ENCODE peak calls at places on chromosomes 4 and X, in four cellular contexts. A is MCF 10A, O is cardiac fibroblast, F is right cardiac atrium. J is an unnamed sample.

GRCh38 chr4:183639291-183639690 is 19.7 kb downstream of the RWDD4 start:
- DNase-seq in A (no peak), O (no peak), F (no peak), J (no peak)

GRCh38 chr4:17030543-17030942 is 132.1 kb upstream of the LDB2 start:
- DNase-seq in F (no peak), A (peak), O (peak), J (no peak)

GRCh38 chr4:175884048-175884447 is 72.0 kb upstream of the GPM6A start:
- DNase-seq in O (no peak), A (no peak), F (no peak), J (no peak)

GRCh38 chrX:153487590-153488071 is 7.1 kb upstream of the BGN start:
- DNase-seq in A (no peak), F (peak), O (peak), J (no peak)

GRCh38 chr4:33184684-33185083 is 2464.5 kb downstream of the PCDH7 start:
- DNase-seq in O (no peak), A (no peak), F (no peak), J (no peak)

GRCh38 chr4:92304636-92305035 is 870 bp downstream of the GRID2 start:
- DNase-seq in F (peak), O (no peak), A (no peak), J (peak)

GRCh38 chrX:30906726-30907125 is 17.7 kb upstream of the TAB3 start:
- DNase-seq in F (no peak), A (peak), O (peak), J (peak)

GRCh38 chr4:42151568-42152506 is 618 bp downstream of the BEND4 start:
- DNase-seq in O (no peak), F (peak), A (no peak), J (no peak)

GRCh38 chr4:142318280-142318679 is 527.8 kb downstream of the INPP4B start:
- DNase-seq in A (no peak), F (no peak), O (peak), J (no peak)

GRCh38 chr4:144353240-144353639 is 212.7 kb upstream of the GYPA start:
- DNase-seq in A (no peak), O (no peak), F (peak), J (no peak)

GRCh38 chr4:88610771-88611170 is 18.5 kb downstream of the HERC3 start:
- DNase-seq in A (peak), O (peak), F (peak), J (peak)

GRCh38 chrX:16484338-16484737 is 165.6 kb upstream of the S100G start:
- DNase-seq in F (no peak), A (peak), O (peak), J (peak)

GRCh38 chrX:54950730-54951375 is 30.2 kb downstream of the TRO start:
- DNase-seq in O (no peak), A (no peak), F (no peak), J (peak)

GRCh38 chrX:70970482-70970999 is 39.6 kb upstream of the SLC7A3 start:
- DNase-seq in O (peak), A (peak), F (no peak), J (peak)

GRCh38 chr4:97987019-97987648 is 156.1 kb downstream of the STPG2 start:
- DNase-seq in O (peak), F (no peak), A (peak), J (peak)

GRCh38 chr4:140343303-140343702 is 30.1 kb upstream of the SCOC start:
- DNase-seq in A (peak), F (peak), O (peak), J (peak)

GRCh38 chr4:186715077-186715476 is 8.6 kb downstream of the FAT1 start:
- DNase-seq in O (no peak), A (no peak), F (no peak), J (no peak)

GRCh38 chrX:19875051-19875432 is 12.4 kb downstream of the SH3KBP1 start:
- DNase-seq in O (no peak), F (no peak), A (peak), J (peak)

GRCh38 chr4:138062929-138063328 is 179.2 kb downstream of the SLC7A11 start:
- DNase-seq in A (peak), O (peak), F (no peak), J (peak)

GRCh38 chr4:128528793-128529553 is 241.4 kb upstream of the PGRMC2 start:
- DNase-seq in O (peak), A (peak), F (no peak), J (peak)

GRCh38 chr4:13876151-13876550 is 248.6 kb upstream of the BOD1L1 start:
- DNase-seq in F (no peak), O (no peak), A (no peak), J (no peak)

GRCh38 chr4:165351359-165352130 is 24.1 kb downstream of the MSMO1 start:
- DNase-seq in F (no peak), O (no peak), A (no peak), J (peak)

GRCh38 chrX:133638285-133638684 is 223.0 kb upstream of the GPC4 start:
- DNase-seq in O (no peak), F (no peak), A (peak), J (no peak)

GRCh38 chr4:142615324-142615665 is 230.8 kb downstream of the INPP4B start:
- DNase-seq in F (no peak), O (peak), A (peak), J (no peak)

GRCh38 chr4:179855471-179855870 is 2387.7 kb upstream of the TENM3 start:
- DNase-seq in A (no peak), O (no peak), F (no peak), J (no peak)

GRCh38 chr4:84032372-84032771 is 466.7 kb downstream of the NKX6-1 start:
- DNase-seq in A (no peak), O (no peak), F (no peak), J (peak)

GRCh38 chrX:77422886-77423648 is 24.1 kb upstream of the FGF16 start:
- DNase-seq in A (no peak), O (no peak), F (no peak), J (no peak)

GRCh38 chr4:26490111-26490979 is at the start of gene CCKAR:
- DNase-seq in O (peak), A (no peak), F (no peak), J (no peak)

GRCh38 chrX:47232803-47233332 is at the start of gene USP11:
- DNase-seq in O (peak), F (peak), A (no peak), J (peak)

GRCh38 chr4:23978031-23978430 is 88.2 kb upstream of the PPARGC1A start:
- DNase-seq in A (no peak), O (no peak), F (no peak), J (no peak)

GRCh38 chr4:184330008-184330400 is 112.3 kb upstream of the ENPP6 start:
- DNase-seq in A (no peak), F (peak), O (no peak), J (no peak)

GRCh38 chr4:130705023-130705422 is 1609.1 kb downstream of the C4orf33 start:
- DNase-seq in F (no peak), A (peak), O (no peak), J (no peak)

GRCh38 chr4:110361921-110362320 is 114.0 kb upstream of the ENPEP start:
- DNase-seq in O (peak), A (peak), F (no peak), J (peak)

GRCh38 chr4:17324431-17324830 is 187.5 kb downstream of the QDPR start:
- DNase-seq in F (peak), A (peak), O (peak), J (peak)

GRCh38 chrX:2495595-2495994 is 5.2 kb downstream of the DHRSX start:
- DNase-seq in F (peak), A (no peak), O (no peak), J (no peak)